ENCODE peak calls at places on chromosomes 7 and 10, in five cellular contexts. One of them, this sample, is unnamed.

GRCh38 chr7:104142147-104142546 is 65.7 kb downstream of the ORC5 start:
- DNase-seq in PC-9: no peak
- DNase-seq in lower leg skin: no peak
- DNase-seq in left ventricle myocardium inferior: no peak
- DNase-seq in fibroblast of the aortic adventitia: peak; percentile 35
- DNase-seq in this sample: no peak

GRCh38 chr7:69934475-69934903 is 336.2 kb downstream of the AUTS2 start:
- DNase-seq in fibroblast of the aortic adventitia: no peak
- DNase-seq in PC-9: no peak
- DNase-seq in left ventricle myocardium inferior: no peak
- DNase-seq in lower leg skin: no peak
- DNase-seq in this sample: no peak

GRCh38 chr10:69412232-69412631 is 4.5 kb downstream of the TACR2 start:
- DNase-seq in fibroblast of the aortic adventitia: no peak
- DNase-seq in left ventricle myocardium inferior: no peak
- DNase-seq in PC-9: no peak
- DNase-seq in lower leg skin: no peak
- DNase-seq in this sample: no peak

GRCh38 chr10:32958085-32958991 is at the start of gene ITGB1:
- DNase-seq in fibroblast of the aortic adventitia: peak; percentile 92
- DNase-seq in lower leg skin: peak; percentile 99
- DNase-seq in left ventricle myocardium inferior: peak; percentile 98
- DNase-seq in PC-9: peak; percentile 76
- DNase-seq in this sample: peak; percentile 68

GRCh38 chr10:22459496-22459895 is 114.2 kb downstream of the SPAG6 start:
- DNase-seq in left ventricle myocardium inferior: no peak
- DNase-seq in fibroblast of the aortic adventitia: no peak
- DNase-seq in PC-9: no peak
- DNase-seq in lower leg skin: no peak
- DNase-seq in this sample: no peak

GRCh38 chr10:48523820-48524758 is 80.8 kb downstream of the ARHGAP22 start:
- DNase-seq in fibroblast of the aortic adventitia: no peak
- DNase-seq in left ventricle myocardium inferior: no peak
- DNase-seq in lower leg skin: peak; percentile 77
- DNase-seq in PC-9: no peak
- DNase-seq in this sample: no peak

GRCh38 chr10:76299501-76299900 is 868.1 kb downstream of the LRMDA start:
- DNase-seq in PC-9: no peak
- DNase-seq in fibroblast of the aortic adventitia: no peak
- DNase-seq in lower leg skin: no peak
- DNase-seq in left ventricle myocardium inferior: no peak
- DNase-seq in this sample: no peak

GRCh38 chr7:105691029-105691691 is 109.9 kb upstream of the EFCAB10 start:
- DNase-seq in lower leg skin: no peak
- DNase-seq in fibroblast of the aortic adventitia: peak; percentile 44
- DNase-seq in PC-9: no peak
- DNase-seq in left ventricle myocardium inferior: no peak
- DNase-seq in this sample: no peak

GRCh38 chr7:71026680-71027079 is 105.3 kb upstream of the GALNT17 start:
- DNase-seq in lower leg skin: no peak
- DNase-seq in PC-9: no peak
- DNase-seq in left ventricle myocardium inferior: no peak
- DNase-seq in fibroblast of the aortic adventitia: no peak
- DNase-seq in this sample: no peak

GRCh38 chr10:69631566-69631965 is 1.5 kb downstream of the FAM241B start:
- DNase-seq in left ventricle myocardium inferior: no peak
- DNase-seq in PC-9: no peak
- DNase-seq in fibroblast of the aortic adventitia: no peak
- DNase-seq in lower leg skin: peak; percentile 36
- DNase-seq in this sample: no peak

GRCh38 chr7:117672433-117672832 is 192.6 kb downstream of the CFTR start:
- DNase-seq in lower leg skin: no peak
- DNase-seq in PC-9: peak; percentile 48
- DNase-seq in left ventricle myocardium inferior: no peak
- DNase-seq in fibroblast of the aortic adventitia: no peak
- DNase-seq in this sample: no peak

GRCh38 chr7:117675519-117676137 is 195.8 kb downstream of the CFTR start:
- DNase-seq in PC-9: no peak
- DNase-seq in fibroblast of the aortic adventitia: peak; percentile 39
- DNase-seq in lower leg skin: no peak
- DNase-seq in left ventricle myocardium inferior: no peak
- DNase-seq in this sample: no peak

GRCh38 chr7:117673367-117673766 is 193.5 kb downstream of the CFTR start:
- DNase-seq in fibroblast of the aortic adventitia: peak; percentile 12
- DNase-seq in left ventricle myocardium inferior: peak; percentile 18
- DNase-seq in lower leg skin: no peak
- DNase-seq in PC-9: no peak
- DNase-seq in this sample: no peak

GRCh38 chr7:117674617-117675016 is 194.8 kb downstream of the CFTR start:
- DNase-seq in PC-9: no peak
- DNase-seq in fibroblast of the aortic adventitia: no peak
- DNase-seq in left ventricle myocardium inferior: no peak
- DNase-seq in lower leg skin: no peak
- DNase-seq in this sample: no peak

GRCh38 chr7:117673839-117674238 is 194.0 kb downstream of the CFTR start:
- DNase-seq in PC-9: no peak
- DNase-seq in left ventricle myocardium inferior: no peak
- DNase-seq in fibroblast of the aortic adventitia: peak; percentile 73
- DNase-seq in lower leg skin: no peak
- DNase-seq in this sample: no peak
- TF ChIP-seq CTCF in PC-9: peak; percentile 34
- TF ChIP-seq CTCF in left ventricle myocardium inferior: peak; percentile 41
- TF ChIP-seq CTCF in fibroblast of the aortic adventitia: peak; percentile 43
- TF ChIP-seq CTCF in lower leg skin: no peak
- TF ChIP-seq CTCF in this sample: peak; percentile 16

GRCh38 chr10:14074062-14074884 is 256.5 kb downstream of the FRMD4A start:
- DNase-seq in PC-9: peak; percentile 88
- DNase-seq in left ventricle myocardium inferior: peak; percentile 84
- DNase-seq in fibroblast of the aortic adventitia: peak; percentile 100
- DNase-seq in lower leg skin: peak; percentile 97
- DNase-seq in this sample: peak; percentile 100
- H3K4me3 ChIP-seq in PC-9: peak overlapping the region; percentile 11
- H3K4me3 ChIP-seq in left ventricle myocardium inferior: peak overlapping the region; percentile 53
- H3K4me3 ChIP-seq in fibroblast of the aortic adventitia: no peak overlapping the region
- H3K4me3 ChIP-seq in lower leg skin: no peak overlapping the region
- H3K4me3 ChIP-seq in this sample: no peak overlapping the region

GRCh38 chr7:3193721-3194120 is 107.3 kb upstream of the SDK1 start:
- DNase-seq in PC-9: no peak
- DNase-seq in left ventricle myocardium inferior: no peak
- DNase-seq in lower leg skin: no peak
- DNase-seq in fibroblast of the aortic adventitia: no peak
- DNase-seq in this sample: no peak

GRCh38 chr7:3196629-3197028 is 104.4 kb upstream of the SDK1 start:
- DNase-seq in lower leg skin: no peak
- DNase-seq in left ventricle myocardium inferior: no peak
- DNase-seq in fibroblast of the aortic adventitia: no peak
- DNase-seq in PC-9: no peak
- DNase-seq in this sample: no peak

GRCh38 chr7:3195160-3195559 is 105.9 kb upstream of the SDK1 start:
- DNase-seq in PC-9: no peak
- DNase-seq in left ventricle myocardium inferior: no peak
- DNase-seq in fibroblast of the aortic adventitia: no peak
- DNase-seq in lower leg skin: no peak
- DNase-seq in this sample: no peak

GRCh38 chr7:3197567-3198212 is 103.4 kb upstream of the SDK1 start:
- DNase-seq in lower leg skin: no peak
- DNase-seq in PC-9: no peak
- DNase-seq in left ventricle myocardium inferior: no peak
- DNase-seq in fibroblast of the aortic adventitia: no peak
- DNase-seq in this sample: no peak

GRCh38 chr7:3194501-3195141 is 106.4 kb upstream of the SDK1 start:
- DNase-seq in lower leg skin: no peak
- DNase-seq in fibroblast of the aortic adventitia: peak; percentile 82
- DNase-seq in PC-9: peak; percentile 98
- DNase-seq in left ventricle myocardium inferior: no peak
- DNase-seq in this sample: no peak
- TF ChIP-seq CTCF in lower leg skin: no peak
- TF ChIP-seq CTCF in fibroblast of the aortic adventitia: peak; percentile 52
- TF ChIP-seq CTCF in PC-9: peak; percentile 69
- TF ChIP-seq CTCF in left ventricle myocardium inferior: no peak
- TF ChIP-seq CTCF in this sample: no peak

GRCh38 chr7:682810-683209 is 43.7 kb upstream of the DNAAF5 start:
- DNase-seq in PC-9: no peak
- DNase-seq in fibroblast of the aortic adventitia: no peak
- DNase-seq in left ventricle myocardium inferior: peak; percentile 9
- DNase-seq in lower leg skin: no peak
- DNase-seq in this sample: no peak
- H3K4me3 ChIP-seq in PC-9: no peak overlapping the region
- H3K4me3 ChIP-seq in fibroblast of the aortic adventitia: no peak overlapping the region
- H3K4me3 ChIP-seq in left ventricle myocardium inferior: no peak overlapping the region
- H3K4me3 ChIP-seq in lower leg skin: no peak overlapping the region
- H3K4me3 ChIP-seq in this sample: no peak overlapping the region

GRCh38 chr10:99276848-99277486 is 41.3 kb upstream of the HPSE2 start:
- DNase-seq in left ventricle myocardium inferior: no peak
- DNase-seq in PC-9: no peak
- DNase-seq in lower leg skin: no peak
- DNase-seq in fibroblast of the aortic adventitia: peak; percentile 7
- DNase-seq in this sample: no peak
- TF ChIP-seq CTCF in left ventricle myocardium inferior: no peak
- TF ChIP-seq CTCF in PC-9: peak; percentile 62
- TF ChIP-seq CTCF in lower leg skin: no peak
- TF ChIP-seq CTCF in fibroblast of the aortic adventitia: no peak
- TF ChIP-seq CTCF in this sample: no peak

DNA sequence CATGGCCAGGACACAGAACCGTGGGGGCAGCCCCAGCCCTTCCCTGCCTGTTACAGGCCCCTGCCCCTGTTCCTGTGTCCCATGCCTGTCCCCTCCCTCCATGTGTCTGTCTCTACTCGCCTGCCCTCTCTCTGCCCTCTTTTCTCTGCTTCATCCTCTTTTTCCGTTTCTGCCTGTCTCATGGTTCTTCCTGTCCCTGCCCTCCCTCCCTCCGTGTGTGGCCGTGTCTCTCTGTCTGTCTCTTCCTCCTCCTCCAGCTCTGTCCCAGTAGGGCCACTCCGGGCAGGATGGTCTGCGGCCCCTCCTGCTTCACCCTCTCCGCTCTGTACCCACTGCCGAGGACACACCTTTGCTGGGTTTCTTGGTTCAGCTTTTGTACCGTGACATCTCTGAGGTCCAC is 137.4 kb downstream of the FAM53B start:
- DNase-seq in fibroblast of the aortic adventitia: no peak
- DNase-seq in PC-9: no peak
- DNase-seq in lower leg skin: no peak
- DNase-seq in left ventricle myocardium inferior: no peak
- DNase-seq in this sample: no peak
- H3K4me3 ChIP-seq in fibroblast of the aortic adventitia: no peak overlapping the region
- H3K4me3 ChIP-seq in PC-9: no peak overlapping the region
- H3K4me3 ChIP-seq in lower leg skin: no peak overlapping the region
- H3K4me3 ChIP-seq in left ventricle myocardium inferior: no peak overlapping the region
- H3K4me3 ChIP-seq in this sample: no peak overlapping the region

DNA sequence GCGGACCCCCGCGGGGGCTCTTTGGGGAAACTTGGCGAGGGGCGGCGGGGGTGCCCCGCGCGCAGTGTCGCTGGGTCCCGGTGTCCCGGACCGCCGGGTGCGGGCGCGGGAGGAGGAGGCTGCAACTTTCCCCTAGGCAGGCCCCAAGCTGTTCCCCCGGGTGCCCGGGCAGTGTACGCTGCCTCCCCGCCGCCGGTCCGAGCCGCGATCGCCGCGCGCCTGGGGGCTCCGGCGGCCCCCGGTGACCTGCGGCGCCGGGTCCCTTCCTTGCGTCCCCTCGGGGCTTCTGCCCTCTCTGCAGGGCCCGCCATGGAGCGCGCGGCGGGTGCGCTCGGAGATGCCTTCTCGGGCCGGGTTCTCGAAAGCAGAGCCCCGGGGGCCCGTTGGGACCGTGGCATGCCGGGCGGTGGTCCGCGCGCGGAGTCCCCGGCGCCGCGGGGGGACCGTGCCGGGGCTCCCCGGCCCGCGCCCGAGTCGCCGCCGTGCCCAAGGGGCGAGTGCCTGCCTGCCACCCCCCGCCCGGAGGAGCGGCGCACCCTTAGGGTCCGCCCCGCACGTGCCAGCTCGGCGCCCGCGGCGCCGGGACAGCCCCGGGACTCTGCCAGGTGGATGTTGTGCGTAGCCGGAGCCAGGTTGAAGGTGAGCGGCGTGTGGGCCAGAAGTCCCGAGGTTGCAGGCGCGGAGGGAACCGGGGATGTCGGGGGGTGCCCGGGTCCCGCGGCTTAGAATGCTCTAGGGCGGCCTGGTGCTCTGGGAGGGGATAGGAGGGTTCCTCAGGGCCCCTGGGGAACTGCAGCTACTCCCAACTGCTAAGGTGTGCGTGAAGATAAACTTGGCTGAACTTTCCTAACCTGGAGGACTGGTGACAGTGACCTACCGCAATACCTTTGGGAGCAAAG is at the start of gene CUX1:
- DNase-seq in lower leg skin: peak; percentile 87
- DNase-seq in fibroblast of the aortic adventitia: no peak
- DNase-seq in left ventricle myocardium inferior: no peak
- DNase-seq in PC-9: no peak
- DNase-seq in this sample: no peak
- TF ChIP-seq CTCF in lower leg skin: no peak
- TF ChIP-seq CTCF in fibroblast of the aortic adventitia: peak; percentile 14
- TF ChIP-seq CTCF in left ventricle myocardium inferior: no peak
- TF ChIP-seq CTCF in PC-9: no peak
- TF ChIP-seq CTCF in this sample: no peak

DNA sequence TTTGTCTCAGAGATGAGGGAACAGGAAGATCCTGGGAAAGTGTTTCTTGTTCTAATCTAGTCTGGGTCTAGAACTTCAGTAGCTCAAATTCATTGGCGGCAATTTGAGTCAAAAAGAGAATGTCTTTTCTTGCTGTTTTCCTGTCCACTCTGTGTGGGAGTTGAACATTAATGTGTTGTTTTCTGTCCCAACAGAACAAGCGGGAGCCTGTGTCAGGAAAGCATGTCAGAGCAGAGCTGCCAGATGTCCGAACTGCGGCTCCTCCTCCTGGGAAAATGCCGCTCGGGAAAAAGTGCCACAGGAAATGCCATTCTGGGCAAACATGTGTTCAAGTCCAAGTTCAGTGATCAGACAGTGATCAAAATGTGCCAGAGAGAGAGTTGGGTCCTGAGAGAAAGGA is 16.0 kb downstream of the GIMAP8 start:
- DNase-seq in fibroblast of the aortic adventitia: no peak
- DNase-seq in left ventricle myocardium inferior: no peak
- DNase-seq in lower leg skin: no peak
- DNase-seq in PC-9: no peak
- DNase-seq in this sample: no peak
- H3K4me3 ChIP-seq in fibroblast of the aortic adventitia: no peak overlapping the region
- H3K4me3 ChIP-seq in left ventricle myocardium inferior: peak overlapping the region; percentile 57
- H3K4me3 ChIP-seq in lower leg skin: no peak overlapping the region
- H3K4me3 ChIP-seq in PC-9: no peak overlapping the region
- H3K4me3 ChIP-seq in this sample: no peak overlapping the region

GRCh38 chr7:112668561-112668960 is 121.6 kb downstream of the TMEM168 start:
- DNase-seq in PC-9: no peak
- DNase-seq in lower leg skin: no peak
- DNase-seq in left ventricle myocardium inferior: no peak
- DNase-seq in fibroblast of the aortic adventitia: no peak
- DNase-seq in this sample: no peak
- TF ChIP-seq CTCF in PC-9: no peak
- TF ChIP-seq CTCF in lower leg skin: no peak
- TF ChIP-seq CTCF in left ventricle myocardium inferior: no peak
- TF ChIP-seq CTCF in fibroblast of the aortic adventitia: no peak
- TF ChIP-seq CTCF in this sample: no peak